ENCODE peak calls at places on chromosomes 12 and 14, in four cellular contexts. One of them, this sample, is unnamed.

GRCh38 chr14:28678887-28679286 is 87.7 kb upstream of the FOXG1 start:
- DNase-seq in HL-60: no peak
- DNase-seq in GM12878: no peak
- DNase-seq in K562: no peak
- DNase-seq in this sample: no peak

GRCh38 chr12:113149361-113150150 is at the start of gene CFAP73:
- DNase-seq in HL-60: peak
- DNase-seq in GM12878: no peak
- DNase-seq in K562: peak
- DNase-seq in this sample: no peak

GRCh38 chr12:12684375-12685106 is 11.4 kb downstream of the GPR19 start:
- DNase-seq in HL-60: peak
- DNase-seq in GM12878: no peak
- DNase-seq in K562: no peak
- DNase-seq in this sample: no peak

GRCh38 chr14:79044894-79045624 is 874.9 kb downstream of the NRXN3 start:
- DNase-seq in HL-60: no peak
- DNase-seq in GM12878: no peak
- DNase-seq in K562: no peak
- DNase-seq in this sample: no peak

GRCh38 chr14:92511472-92512247 is 1.9 kb upstream of the RIN3 start:
- DNase-seq in HL-60: no peak
- DNase-seq in GM12878: no peak
- DNase-seq in K562: no peak
- DNase-seq in this sample: no peak

GRCh38 chr12:54588110-54588831 is at the start of gene PPP1R1A:
- DNase-seq in HL-60: no peak
- DNase-seq in GM12878: no peak
- DNase-seq in K562: no peak
- DNase-seq in this sample: no peak

GRCh38 chr12:93943766-93944165 is 204.6 kb upstream of the PLXNC1 start:
- DNase-seq in HL-60: no peak
- DNase-seq in GM12878: no peak
- DNase-seq in K562: no peak
- DNase-seq in this sample: no peak

GRCh38 chr14:75016815-75017214 is 14.1 kb downstream of the EIF2B2 start:
- DNase-seq in HL-60: no peak
- DNase-seq in GM12878: no peak
- DNase-seq in K562: no peak
- DNase-seq in this sample: no peak

GRCh38 chr14:105210266-105211025 is 29.3 kb upstream of the NUDT14 start:
- DNase-seq in HL-60: no peak
- DNase-seq in GM12878: no peak
- DNase-seq in K562: no peak
- DNase-seq in this sample: no peak

GRCh38 chr12:106248177-106248848 is 493 bp upstream of the CKAP4 start:
- DNase-seq in HL-60: no peak
- DNase-seq in GM12878: no peak
- DNase-seq in K562: no peak
- DNase-seq in this sample: peak

GRCh38 chr12:45518516-45519235 is 210.8 kb upstream of the ARID2 start:
- DNase-seq in HL-60: peak
- DNase-seq in GM12878: no peak
- DNase-seq in K562: no peak
- DNase-seq in this sample: no peak

GRCh38 chr14:98897605-98898309 is 374.2 kb downstream of the BCL11B start:
- DNase-seq in HL-60: no peak
- DNase-seq in GM12878: no peak
- DNase-seq in K562: no peak
- DNase-seq in this sample: no peak

GRCh38 chr12:122051231-122051876 is 27.2 kb upstream of the MLXIP start:
- DNase-seq in HL-60: no peak
- DNase-seq in GM12878: no peak
- DNase-seq in K562: no peak
- DNase-seq in this sample: no peak

GRCh38 chr12:107684990-107685359 is 624 bp upstream of the PWP1 start:
- DNase-seq in HL-60: no peak
- DNase-seq in GM12878: no peak
- DNase-seq in K562: peak
- DNase-seq in this sample: no peak

GRCh38 chr14:89621009-89621421 is 204.0 kb upstream of the FOXN3 start:
- DNase-seq in HL-60: no peak
- DNase-seq in GM12878: no peak
- DNase-seq in K562: no peak
- DNase-seq in this sample: no peak

GRCh38 chr14:56998728-56999127 is 188.4 kb upstream of the OTX2 start:
- DNase-seq in HL-60: no peak
- DNase-seq in GM12878: no peak
- DNase-seq in K562: no peak
- DNase-seq in this sample: no peak

GRCh38 chr12:48865141-48865440 is 579 bp downstream of the RND1 start:
- DNase-seq in HL-60: no peak
- DNase-seq in GM12878: no peak
- DNase-seq in K562: no peak
- DNase-seq in this sample: no peak

GRCh38 chr14:55979096-55979495 is 139.1 kb upstream of the PELI2 start:
- DNase-seq in HL-60: no peak
- DNase-seq in GM12878: no peak
- DNase-seq in K562: no peak
- DNase-seq in this sample: no peak

GRCh38 chr12:112419269-112420133 is 754 bp downstream of the PTPN11 start:
- DNase-seq in HL-60: peak
- DNase-seq in GM12878: no peak
- DNase-seq in K562: no peak
- DNase-seq in this sample: no peak

GRCh38 chr14:95611293-95611880 is 74.8 kb upstream of the TCL1B start:
- DNase-seq in HL-60: no peak
- DNase-seq in GM12878: no peak
- DNase-seq in K562: no peak
- DNase-seq in this sample: no peak

DNA sequence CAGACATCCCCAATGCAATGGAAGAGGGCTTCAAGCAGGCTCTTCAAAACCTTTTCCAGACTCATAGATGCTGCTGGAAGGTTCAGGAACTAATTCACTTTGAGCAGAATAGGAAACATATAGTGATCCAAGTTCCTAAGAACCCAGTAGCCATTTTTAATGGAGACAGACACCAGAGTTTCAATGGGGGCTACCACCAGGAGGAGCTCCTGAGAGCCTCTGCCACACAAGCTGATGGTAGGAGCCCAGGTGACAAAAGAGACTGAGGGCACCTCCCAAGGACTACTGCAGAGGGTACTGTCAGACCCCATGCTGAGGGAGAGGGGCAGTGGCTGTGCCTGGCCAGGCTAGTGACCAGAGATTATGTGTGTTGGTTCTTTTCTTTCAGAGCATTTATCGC is 45.9 kb downstream of the IFNG start:
- DNase-seq in HL-60: peak
- DNase-seq in GM12878: no peak
- DNase-seq in K562: peak
- DNase-seq in this sample: no peak
- TF ChIP-seq SPI1 in HL-60: no peak
- TF ChIP-seq SPI1 in GM12878: no peak
- TF ChIP-seq SPI1 in K562: no peak
- TF ChIP-seq SPI1 in this sample: no peak

GRCh38 chr12:53378705-53379388 is 1.1 kb upstream of the SP1 start:
- DNase-seq in HL-60: peak
- DNase-seq in GM12878: no peak
- DNase-seq in K562: no peak
- DNase-seq in this sample: no peak
- TF ChIP-seq SPI1 in HL-60: no peak
- TF ChIP-seq SPI1 in GM12878: no peak
- TF ChIP-seq SPI1 in K562: no peak
- TF ChIP-seq SPI1 in this sample: no peak

GRCh38 chr12:7039403-7039802 is 21.1 kb upstream of the C1S start:
- DNase-seq in HL-60: no peak
- DNase-seq in GM12878: no peak
- DNase-seq in K562: no peak
- DNase-seq in this sample: no peak
- TF ChIP-seq SPI1 in HL-60: no peak
- TF ChIP-seq SPI1 in GM12878: no peak
- TF ChIP-seq SPI1 in K562: no peak
- TF ChIP-seq SPI1 in this sample: no peak

GRCh38 chr14:68662395-68662794 is 130.5 kb downstream of the ZFP36L1 start:
- DNase-seq in HL-60: no peak
- DNase-seq in GM12878: no peak
- DNase-seq in K562: no peak
- DNase-seq in this sample: no peak

GRCh38 chr14:68661226-68662225 is 131.3 kb downstream of the ZFP36L1 start:
- DNase-seq in HL-60: peak
- DNase-seq in GM12878: no peak
- DNase-seq in K562: no peak
- DNase-seq in this sample: no peak

GRCh38 chr14:68665116-68665515 is 127.8 kb downstream of the ZFP36L1 start:
- DNase-seq in HL-60: no peak
- DNase-seq in GM12878: no peak
- DNase-seq in K562: no peak
- DNase-seq in this sample: no peak

GRCh38 chr14:68664225-68664681 is 128.6 kb downstream of the ZFP36L1 start:
- DNase-seq in HL-60: no peak
- DNase-seq in GM12878: peak
- DNase-seq in K562: no peak
- DNase-seq in this sample: no peak

GRCh38 chr14:68663385-68664076 is 129.3 kb downstream of the ZFP36L1 start:
- DNase-seq in HL-60: no peak
- DNase-seq in GM12878: peak
- DNase-seq in K562: no peak
- DNase-seq in this sample: peak
- TF ChIP-seq SPI1 in HL-60: no peak
- TF ChIP-seq SPI1 in GM12878: no peak
- TF ChIP-seq SPI1 in K562: no peak
- TF ChIP-seq SPI1 in this sample: no peak

GRCh38 chr12:109713187-109713984 is at the start of gene FAM222A:
- DNase-seq in HL-60: peak
- DNase-seq in GM12878: peak
- DNase-seq in K562: peak
- DNase-seq in this sample: peak

GRCh38 chr12:109716092-109716479 is 2.5 kb downstream of the FAM222A start:
- DNase-seq in HL-60: no peak
- DNase-seq in GM12878: no peak
- DNase-seq in K562: no peak
- DNase-seq in this sample: no peak

GRCh38 chr12:109715310-109716091 is 1.9 kb downstream of the FAM222A start:
- DNase-seq in HL-60: no peak
- DNase-seq in GM12878: no peak
- DNase-seq in K562: peak
- DNase-seq in this sample: no peak

GRCh38 chr12:109714913-109715244 is 1.3 kb downstream of the FAM222A start:
- DNase-seq in HL-60: no peak
- DNase-seq in GM12878: no peak
- DNase-seq in K562: no peak
- DNase-seq in this sample: no peak

GRCh38 chr12:109714141-109714912 is 702 bp downstream of the FAM222A start:
- DNase-seq in HL-60: peak
- DNase-seq in GM12878: no peak
- DNase-seq in K562: peak
- DNase-seq in this sample: peak
- TF ChIP-seq SPI1 in HL-60: no peak
- TF ChIP-seq SPI1 in GM12878: no peak
- TF ChIP-seq SPI1 in K562: no peak
- TF ChIP-seq SPI1 in this sample: no peak

GRCh38 chr14:64767215-64767964 is 63.2 kb downstream of the PLEKHG3 start:
- DNase-seq in HL-60: no peak
- DNase-seq in GM12878: no peak
- DNase-seq in K562: no peak
- DNase-seq in this sample: no peak

GRCh38 chr14:64766430-64767151 is 62.4 kb downstream of the PLEKHG3 start:
- DNase-seq in HL-60: no peak
- DNase-seq in GM12878: no peak
- DNase-seq in K562: no peak
- DNase-seq in this sample: no peak

GRCh38 chr14:64769096-64770020 is 65.1 kb downstream of the PLEKHG3 start:
- DNase-seq in HL-60: no peak
- DNase-seq in GM12878: no peak
- DNase-seq in K562: no peak
- DNase-seq in this sample: no peak

GRCh38 chr14:64770751-64771150 is 66.5 kb downstream of the PLEKHG3 start:
- DNase-seq in HL-60: no peak
- DNase-seq in GM12878: no peak
- DNase-seq in K562: no peak
- DNase-seq in this sample: no peak

GRCh38 chr14:64768401-64769095 is 64.3 kb downstream of the PLEKHG3 start:
- DNase-seq in HL-60: no peak
- DNase-seq in GM12878: no peak
- DNase-seq in K562: no peak
- DNase-seq in this sample: no peak
- TF ChIP-seq SPI1 in HL-60: no peak
- TF ChIP-seq SPI1 in GM12878: no peak
- TF ChIP-seq SPI1 in K562: no peak
- TF ChIP-seq SPI1 in this sample: no peak